ENCODE peak calls at places on chromosomes 7 and 10, in four cellular contexts. One of them, this sample, is unnamed.
A peak's percentile ranks its signal among the peaks of the same experiment; 100 is the strongest.

GRCh38 chr7:64946772-64947171 is 43.7 kb downstream of the ZNF273 start:
- DNase-seq in stimulated activated CD4-positive, alpha-beta T cell treated with anti-CD3 and anti-CD28 coated beads, Interleukin-2, amount 100 ng/mL, for 24 hours: peak; percentile 19
- DNase-seq in stimulated activated naive CD8-positive, alpha-beta T cell treated with anti-CD3 and anti-CD28 coated beads, Interleukin-15, amount 100 ng/mL, for 72 hours: peak; percentile 34
- DNase-seq in GM20000: no peak
- DNase-seq in this sample: no peak

GRCh38 chr10:47037654-47038425 is 126.6 kb downstream of the PTPN20 start:
- DNase-seq in stimulated activated CD4-positive, alpha-beta T cell treated with anti-CD3 and anti-CD28 coated beads, Interleukin-2, amount 100 ng/mL, for 24 hours: no peak
- DNase-seq in GM20000: no peak
- DNase-seq in stimulated activated naive CD8-positive, alpha-beta T cell treated with anti-CD3 and anti-CD28 coated beads, Interleukin-15, amount 100 ng/mL, for 72 hours: no peak
- DNase-seq in this sample: no peak

GRCh38 chr7:127680983-127681382 is 29.0 kb downstream of the SND1 start:
- DNase-seq in GM20000: no peak
- DNase-seq in stimulated activated naive CD8-positive, alpha-beta T cell treated with anti-CD3 and anti-CD28 coated beads, Interleukin-15, amount 100 ng/mL, for 72 hours: no peak
- DNase-seq in stimulated activated CD4-positive, alpha-beta T cell treated with anti-CD3 and anti-CD28 coated beads, Interleukin-2, amount 100 ng/mL, for 24 hours: no peak
- DNase-seq in this sample: no peak

GRCh38 chr10:82757397-82757796 is 882.4 kb downstream of the NRG3 start:
- DNase-seq in GM20000: no peak
- DNase-seq in stimulated activated CD4-positive, alpha-beta T cell treated with anti-CD3 and anti-CD28 coated beads, Interleukin-2, amount 100 ng/mL, for 24 hours: no peak
- DNase-seq in stimulated activated naive CD8-positive, alpha-beta T cell treated with anti-CD3 and anti-CD28 coated beads, Interleukin-15, amount 100 ng/mL, for 72 hours: no peak
- DNase-seq in this sample: no peak

GRCh38 chr7:49892473-49892872 is 119.0 kb downstream of the VWC2 start:
- DNase-seq in stimulated activated CD4-positive, alpha-beta T cell treated with anti-CD3 and anti-CD28 coated beads, Interleukin-2, amount 100 ng/mL, for 24 hours: no peak
- DNase-seq in stimulated activated naive CD8-positive, alpha-beta T cell treated with anti-CD3 and anti-CD28 coated beads, Interleukin-15, amount 100 ng/mL, for 72 hours: no peak
- DNase-seq in GM20000: no peak
- DNase-seq in this sample: no peak

GRCh38 chr10:99540673-99541531 is 8.2 kb downstream of the NKX2-3 start:
- DNase-seq in GM20000: peak; percentile 15
- DNase-seq in stimulated activated naive CD8-positive, alpha-beta T cell treated with anti-CD3 and anti-CD28 coated beads, Interleukin-15, amount 100 ng/mL, for 72 hours: no peak
- DNase-seq in stimulated activated CD4-positive, alpha-beta T cell treated with anti-CD3 and anti-CD28 coated beads, Interleukin-2, amount 100 ng/mL, for 24 hours: no peak
- DNase-seq in this sample: no peak

GRCh38 chr10:22534849-22535604 is 179.4 kb downstream of the PIP4K2A start:
- DNase-seq in stimulated activated CD4-positive, alpha-beta T cell treated with anti-CD3 and anti-CD28 coated beads, Interleukin-2, amount 100 ng/mL, for 24 hours: no peak
- DNase-seq in stimulated activated naive CD8-positive, alpha-beta T cell treated with anti-CD3 and anti-CD28 coated beads, Interleukin-15, amount 100 ng/mL, for 72 hours: no peak
- DNase-seq in GM20000: no peak
- DNase-seq in this sample: no peak

GRCh38 chr10:101001225-101002035 is 1.8 kb downstream of the LZTS2 start:
- DNase-seq in stimulated activated naive CD8-positive, alpha-beta T cell treated with anti-CD3 and anti-CD28 coated beads, Interleukin-15, amount 100 ng/mL, for 72 hours: no peak
- DNase-seq in stimulated activated CD4-positive, alpha-beta T cell treated with anti-CD3 and anti-CD28 coated beads, Interleukin-2, amount 100 ng/mL, for 24 hours: no peak
- DNase-seq in GM20000: no peak
- DNase-seq in this sample: no peak

GRCh38 chr10:51109821-51110533 is 35.7 kb downstream of the PRKG1 start:
- DNase-seq in stimulated activated CD4-positive, alpha-beta T cell treated with anti-CD3 and anti-CD28 coated beads, Interleukin-2, amount 100 ng/mL, for 24 hours: no peak
- DNase-seq in stimulated activated naive CD8-positive, alpha-beta T cell treated with anti-CD3 and anti-CD28 coated beads, Interleukin-15, amount 100 ng/mL, for 72 hours: no peak
- DNase-seq in GM20000: no peak
- DNase-seq in this sample: no peak

GRCh38 chr10:73174148-73174925 is 6.4 kb downstream of the FAM149B1 start:
- DNase-seq in stimulated activated CD4-positive, alpha-beta T cell treated with anti-CD3 and anti-CD28 coated beads, Interleukin-2, amount 100 ng/mL, for 24 hours: no peak
- DNase-seq in stimulated activated naive CD8-positive, alpha-beta T cell treated with anti-CD3 and anti-CD28 coated beads, Interleukin-15, amount 100 ng/mL, for 72 hours: no peak
- DNase-seq in GM20000: no peak
- DNase-seq in this sample: no peak

GRCh38 chr10:49766484-49766883 is 4.4 kb upstream of the OGDHL start:
- DNase-seq in stimulated activated CD4-positive, alpha-beta T cell treated with anti-CD3 and anti-CD28 coated beads, Interleukin-2, amount 100 ng/mL, for 24 hours: no peak
- DNase-seq in stimulated activated naive CD8-positive, alpha-beta T cell treated with anti-CD3 and anti-CD28 coated beads, Interleukin-15, amount 100 ng/mL, for 72 hours: no peak
- DNase-seq in GM20000: no peak
- DNase-seq in this sample: no peak

GRCh38 chr10:44244745-44245600 is 139.9 kb downstream of the CXCL12 start:
- DNase-seq in stimulated activated naive CD8-positive, alpha-beta T cell treated with anti-CD3 and anti-CD28 coated beads, Interleukin-15, amount 100 ng/mL, for 72 hours: no peak
- DNase-seq in GM20000: no peak
- DNase-seq in stimulated activated CD4-positive, alpha-beta T cell treated with anti-CD3 and anti-CD28 coated beads, Interleukin-2, amount 100 ng/mL, for 24 hours: no peak
- DNase-seq in this sample: no peak

GRCh38 chr10:127275793-127276415 is 79.5 kb upstream of the INSYN2A start:
- DNase-seq in stimulated activated naive CD8-positive, alpha-beta T cell treated with anti-CD3 and anti-CD28 coated beads, Interleukin-15, amount 100 ng/mL, for 72 hours: no peak
- DNase-seq in GM20000: no peak
- DNase-seq in stimulated activated CD4-positive, alpha-beta T cell treated with anti-CD3 and anti-CD28 coated beads, Interleukin-2, amount 100 ng/mL, for 24 hours: no peak
- DNase-seq in this sample: no peak

GRCh38 chr7:36265720-36266119 is 112.7 kb downstream of the EEPD1 start:
- DNase-seq in stimulated activated naive CD8-positive, alpha-beta T cell treated with anti-CD3 and anti-CD28 coated beads, Interleukin-15, amount 100 ng/mL, for 72 hours: no peak
- DNase-seq in GM20000: no peak
- DNase-seq in stimulated activated CD4-positive, alpha-beta T cell treated with anti-CD3 and anti-CD28 coated beads, Interleukin-2, amount 100 ng/mL, for 24 hours: no peak
- DNase-seq in this sample: no peak

GRCh38 chr10:13589316-13589715 is 2.6 kb downstream of the PRPF18 start:
- DNase-seq in stimulated activated CD4-positive, alpha-beta T cell treated with anti-CD3 and anti-CD28 coated beads, Interleukin-2, amount 100 ng/mL, for 24 hours: no peak
- DNase-seq in GM20000: no peak
- DNase-seq in stimulated activated naive CD8-positive, alpha-beta T cell treated with anti-CD3 and anti-CD28 coated beads, Interleukin-15, amount 100 ng/mL, for 72 hours: no peak
- DNase-seq in this sample: no peak

GRCh38 chr10:89644967-89645741 is at the start of gene PANK1:
- DNase-seq in GM20000: peak; percentile 84
- DNase-seq in stimulated activated naive CD8-positive, alpha-beta T cell treated with anti-CD3 and anti-CD28 coated beads, Interleukin-15, amount 100 ng/mL, for 72 hours: peak; percentile 75
- DNase-seq in stimulated activated CD4-positive, alpha-beta T cell treated with anti-CD3 and anti-CD28 coated beads, Interleukin-2, amount 100 ng/mL, for 24 hours: peak; percentile 79
- DNase-seq in this sample: no peak

GRCh38 chr7:74203157-74203556 is 6.6 kb upstream of the LAT2 start:
- DNase-seq in GM20000: no peak
- DNase-seq in stimulated activated naive CD8-positive, alpha-beta T cell treated with anti-CD3 and anti-CD28 coated beads, Interleukin-15, amount 100 ng/mL, for 72 hours: no peak
- DNase-seq in stimulated activated CD4-positive, alpha-beta T cell treated with anti-CD3 and anti-CD28 coated beads, Interleukin-2, amount 100 ng/mL, for 24 hours: no peak
- DNase-seq in this sample: no peak

GRCh38 chr7:88377421-88377820 is 70.7 kb upstream of the STEAP4 start:
- DNase-seq in stimulated activated CD4-positive, alpha-beta T cell treated with anti-CD3 and anti-CD28 coated beads, Interleukin-2, amount 100 ng/mL, for 24 hours: no peak
- DNase-seq in stimulated activated naive CD8-positive, alpha-beta T cell treated with anti-CD3 and anti-CD28 coated beads, Interleukin-15, amount 100 ng/mL, for 72 hours: no peak
- DNase-seq in GM20000: no peak
- DNase-seq in this sample: no peak

GRCh38 chr10:125633517-125633999 is 49.4 kb downstream of the TEX36 start:
- DNase-seq in GM20000: no peak
- DNase-seq in stimulated activated CD4-positive, alpha-beta T cell treated with anti-CD3 and anti-CD28 coated beads, Interleukin-2, amount 100 ng/mL, for 24 hours: no peak
- DNase-seq in stimulated activated naive CD8-positive, alpha-beta T cell treated with anti-CD3 and anti-CD28 coated beads, Interleukin-15, amount 100 ng/mL, for 72 hours: no peak
- DNase-seq in this sample: no peak

GRCh38 chr7:55432937-55433784 is 68.0 kb downstream of the LANCL2 start:
- DNase-seq in stimulated activated CD4-positive, alpha-beta T cell treated with anti-CD3 and anti-CD28 coated beads, Interleukin-2, amount 100 ng/mL, for 24 hours: no peak
- DNase-seq in stimulated activated naive CD8-positive, alpha-beta T cell treated with anti-CD3 and anti-CD28 coated beads, Interleukin-15, amount 100 ng/mL, for 72 hours: no peak
- DNase-seq in GM20000: peak; percentile 73
- DNase-seq in this sample: no peak

GRCh38 chr7:149181136-149181790 is 14.1 kb upstream of the ZNF282 start:
- DNase-seq in stimulated activated CD4-positive, alpha-beta T cell treated with anti-CD3 and anti-CD28 coated beads, Interleukin-2, amount 100 ng/mL, for 24 hours: no peak
- DNase-seq in GM20000: no peak
- DNase-seq in stimulated activated naive CD8-positive, alpha-beta T cell treated with anti-CD3 and anti-CD28 coated beads, Interleukin-15, amount 100 ng/mL, for 72 hours: no peak
- DNase-seq in this sample: no peak

GRCh38 chr7:53521638-53522184 is 486.3 kb downstream of the POM121L12 start:
- DNase-seq in stimulated activated CD4-positive, alpha-beta T cell treated with anti-CD3 and anti-CD28 coated beads, Interleukin-2, amount 100 ng/mL, for 24 hours: no peak
- DNase-seq in GM20000: no peak
- DNase-seq in stimulated activated naive CD8-positive, alpha-beta T cell treated with anti-CD3 and anti-CD28 coated beads, Interleukin-15, amount 100 ng/mL, for 72 hours: no peak
- DNase-seq in this sample: no peak

This sample was measured in cortex of kidney.